ENCODE peak calls at places on chromosomes 13 and 19, in seven cellular contexts. One of them, this sample, is unnamed.

GRCh38 chr19:13050274-13050673 is 52.4 kb downstream of the LYL1 start:
- DNase-seq in progenitor cell of endocrine pancreas: no peak
- DNase-seq in GM04503: no peak
- DNase-seq in fibroblast of the conjunctiva: no peak
- DNase-seq in NCI-H510A treated with DMSO at 0.1 percent for 48 hours: no peak
- DNase-seq in fibroblast of mammary gland: no peak
- DNase-seq in activated CD4-positive, CD25-positive, alpha-beta regulatory T cell treated with anti-CD3 and anti-CD28 coated beads, Interleukin-2, amount 50 U/mL, for 16 hours: no peak
- DNase-seq in this sample: no peak

GRCh38 chr19:41595890-41596280 is 19.9 kb downstream of the CEACAM21 start:
- DNase-seq in fibroblast of the conjunctiva: no peak
- DNase-seq in progenitor cell of endocrine pancreas: no peak
- DNase-seq in activated CD4-positive, CD25-positive, alpha-beta regulatory T cell treated with anti-CD3 and anti-CD28 coated beads, Interleukin-2, amount 50 U/mL, for 16 hours: no peak
- DNase-seq in NCI-H510A treated with DMSO at 0.1 percent for 48 hours: no peak
- DNase-seq in GM04503: no peak
- DNase-seq in fibroblast of mammary gland: no peak
- DNase-seq in this sample: no peak

GRCh38 chr13:23488442-23488841 is 54.9 kb upstream of the SACS start:
- DNase-seq in NCI-H510A treated with DMSO at 0.1 percent for 48 hours: peak
- DNase-seq in fibroblast of mammary gland: no peak
- DNase-seq in GM04503: peak
- DNase-seq in progenitor cell of endocrine pancreas: no peak
- DNase-seq in activated CD4-positive, CD25-positive, alpha-beta regulatory T cell treated with anti-CD3 and anti-CD28 coated beads, Interleukin-2, amount 50 U/mL, for 16 hours: no peak
- DNase-seq in fibroblast of the conjunctiva: no peak
- DNase-seq in this sample: peak

GRCh38 chr13:37342205-37342604 is 236.7 kb upstream of the CSNK1A1L start:
- DNase-seq in NCI-H510A treated with DMSO at 0.1 percent for 48 hours: no peak
- DNase-seq in activated CD4-positive, CD25-positive, alpha-beta regulatory T cell treated with anti-CD3 and anti-CD28 coated beads, Interleukin-2, amount 50 U/mL, for 16 hours: no peak
- DNase-seq in progenitor cell of endocrine pancreas: no peak
- DNase-seq in GM04503: no peak
- DNase-seq in fibroblast of mammary gland: no peak
- DNase-seq in fibroblast of the conjunctiva: no peak
- DNase-seq in this sample: no peak

GRCh38 chr19:35484637-35485036 is 5.6 kb downstream of the KRTDAP start:
- DNase-seq in fibroblast of the conjunctiva: no peak
- DNase-seq in fibroblast of mammary gland: no peak
- DNase-seq in activated CD4-positive, CD25-positive, alpha-beta regulatory T cell treated with anti-CD3 and anti-CD28 coated beads, Interleukin-2, amount 50 U/mL, for 16 hours: no peak
- DNase-seq in progenitor cell of endocrine pancreas: no peak
- DNase-seq in NCI-H510A treated with DMSO at 0.1 percent for 48 hours: no peak
- DNase-seq in GM04503: no peak
- DNase-seq in this sample: no peak

GRCh38 chr19:5395541-5395940 is 54.9 kb upstream of the PTPRS start:
- DNase-seq in NCI-H510A treated with DMSO at 0.1 percent for 48 hours: no peak
- DNase-seq in activated CD4-positive, CD25-positive, alpha-beta regulatory T cell treated with anti-CD3 and anti-CD28 coated beads, Interleukin-2, amount 50 U/mL, for 16 hours: no peak
- DNase-seq in GM04503: no peak
- DNase-seq in progenitor cell of endocrine pancreas: no peak
- DNase-seq in fibroblast of mammary gland: no peak
- DNase-seq in fibroblast of the conjunctiva: no peak
- DNase-seq in this sample: no peak

GRCh38 chr13:98173431-98173921 is 3.6 kb downstream of the RNF113B start:
- DNase-seq in activated CD4-positive, CD25-positive, alpha-beta regulatory T cell treated with anti-CD3 and anti-CD28 coated beads, Interleukin-2, amount 50 U/mL, for 16 hours: no peak
- DNase-seq in progenitor cell of endocrine pancreas: no peak
- DNase-seq in NCI-H510A treated with DMSO at 0.1 percent for 48 hours: no peak
- DNase-seq in fibroblast of mammary gland: peak
- DNase-seq in fibroblast of the conjunctiva: peak
- DNase-seq in GM04503: peak
- DNase-seq in this sample: no peak

GRCh38 chr19:48645652-48646191 is at the start of gene CA11:
- DNase-seq in fibroblast of mammary gland: no peak
- DNase-seq in GM04503: no peak
- DNase-seq in fibroblast of the conjunctiva: no peak
- DNase-seq in progenitor cell of endocrine pancreas: no peak
- DNase-seq in activated CD4-positive, CD25-positive, alpha-beta regulatory T cell treated with anti-CD3 and anti-CD28 coated beads, Interleukin-2, amount 50 U/mL, for 16 hours: no peak
- DNase-seq in NCI-H510A treated with DMSO at 0.1 percent for 48 hours: no peak
- DNase-seq in this sample: no peak

GRCh38 chr13:47218611-47219010 is 321.8 kb upstream of the HTR2A start:
- DNase-seq in fibroblast of the conjunctiva: no peak
- DNase-seq in GM04503: no peak
- DNase-seq in NCI-H510A treated with DMSO at 0.1 percent for 48 hours: no peak
- DNase-seq in activated CD4-positive, CD25-positive, alpha-beta regulatory T cell treated with anti-CD3 and anti-CD28 coated beads, Interleukin-2, amount 50 U/mL, for 16 hours: no peak
- DNase-seq in progenitor cell of endocrine pancreas: no peak
- DNase-seq in fibroblast of mammary gland: peak
- DNase-seq in this sample: no peak

GRCh38 chr13:48873598-48873997 is 102.1 kb upstream of the FNDC3A start:
- DNase-seq in NCI-H510A treated with DMSO at 0.1 percent for 48 hours: no peak
- DNase-seq in fibroblast of the conjunctiva: peak
- DNase-seq in fibroblast of mammary gland: peak
- DNase-seq in progenitor cell of endocrine pancreas: no peak
- DNase-seq in activated CD4-positive, CD25-positive, alpha-beta regulatory T cell treated with anti-CD3 and anti-CD28 coated beads, Interleukin-2, amount 50 U/mL, for 16 hours: no peak
- DNase-seq in GM04503: no peak
- DNase-seq in this sample: no peak

GRCh38 chr13:47039106-47039505 is 142.3 kb upstream of the HTR2A start:
- DNase-seq in GM04503: peak
- DNase-seq in fibroblast of the conjunctiva: peak
- DNase-seq in progenitor cell of endocrine pancreas: no peak
- DNase-seq in fibroblast of mammary gland: peak
- DNase-seq in activated CD4-positive, CD25-positive, alpha-beta regulatory T cell treated with anti-CD3 and anti-CD28 coated beads, Interleukin-2, amount 50 U/mL, for 16 hours: no peak
- DNase-seq in NCI-H510A treated with DMSO at 0.1 percent for 48 hours: no peak
- DNase-seq in this sample: no peak

GRCh38 chr13:70353096-70353495 is 244.8 kb upstream of the KLHL1 start:
- DNase-seq in NCI-H510A treated with DMSO at 0.1 percent for 48 hours: no peak
- DNase-seq in activated CD4-positive, CD25-positive, alpha-beta regulatory T cell treated with anti-CD3 and anti-CD28 coated beads, Interleukin-2, amount 50 U/mL, for 16 hours: no peak
- DNase-seq in fibroblast of mammary gland: no peak
- DNase-seq in GM04503: no peak
- DNase-seq in progenitor cell of endocrine pancreas: no peak
- DNase-seq in fibroblast of the conjunctiva: no peak
- DNase-seq in this sample: no peak

GRCh38 chr13:88086577-88086976 is 415.4 kb downstream of the SLITRK5 start:
- DNase-seq in progenitor cell of endocrine pancreas: no peak
- DNase-seq in GM04503: no peak
- DNase-seq in fibroblast of mammary gland: peak
- DNase-seq in fibroblast of the conjunctiva: no peak
- DNase-seq in NCI-H510A treated with DMSO at 0.1 percent for 48 hours: no peak
- DNase-seq in activated CD4-positive, CD25-positive, alpha-beta regulatory T cell treated with anti-CD3 and anti-CD28 coated beads, Interleukin-2, amount 50 U/mL, for 16 hours: no peak
- DNase-seq in this sample: no peak

GRCh38 chr13:41848435-41849255 is 112.3 kb downstream of the VWA8 start:
- DNase-seq in activated CD4-positive, CD25-positive, alpha-beta regulatory T cell treated with anti-CD3 and anti-CD28 coated beads, Interleukin-2, amount 50 U/mL, for 16 hours: no peak
- DNase-seq in progenitor cell of endocrine pancreas: no peak
- DNase-seq in fibroblast of mammary gland: peak
- DNase-seq in fibroblast of the conjunctiva: peak
- DNase-seq in GM04503: peak
- DNase-seq in NCI-H510A treated with DMSO at 0.1 percent for 48 hours: no peak
- DNase-seq in this sample: no peak

GRCh38 chr19:18292810-18293641 is 11.6 kb upstream of the JUND start:
- DNase-seq in activated CD4-positive, CD25-positive, alpha-beta regulatory T cell treated with anti-CD3 and anti-CD28 coated beads, Interleukin-2, amount 50 U/mL, for 16 hours: no peak
- DNase-seq in NCI-H510A treated with DMSO at 0.1 percent for 48 hours: peak
- DNase-seq in progenitor cell of endocrine pancreas: no peak
- DNase-seq in GM04503: no peak
- DNase-seq in fibroblast of the conjunctiva: peak
- DNase-seq in fibroblast of mammary gland: peak
- DNase-seq in this sample: peak

This sample was measured in NCI-H2029.